ENCODE peak calls at places on chromosome 2, in eight cellular contexts. P is cardiac muscle cell; H is mammary epithelial cell; V is MM.1S; N is uterus; L is naive thymus-derived CD4-positive, alpha-beta T cell; W is OCI-LY7; U is psoas muscle. T is an unnamed sample. For H3K4me1, the result is how much of the 10 kb centered on the place peaks cover.

GRCh38 chr2:8656811-8657210 is 25.0 kb upstream of the ID2 start:
- DNase-seq in N (no peak), V (no peak), H (no peak), U (no peak), W (no peak), P (no peak), L (no peak), T (no peak)

GRCh38 chr2:119453972-119454593 is 22.4 kb downstream of the TMEM37 start:
- DNase-seq in W (no peak), H (no peak), V (no peak), P (no peak), L (no peak), U (no peak), N (no peak), T (no peak)

GRCh38 chr2:11710210-11710609 is 36.2 kb upstream of the LPIN1 start:
- DNase-seq in U (no peak), V (no peak), L (no peak), W (no peak), N (no peak), P (no peak), H (peak), T (no peak)

GRCh38 chr2:30149513-30149912 is 2.7 kb downstream of the YPEL5 start:
- DNase-seq in H (peak), W (peak), P (peak), N (no peak), L (no peak), V (no peak), U (no peak), T (no peak)

GRCh38 chr2:23512778-23513177 is 127.8 kb downstream of the KLHL29 start:
- DNase-seq in P (no peak), U (no peak), L (no peak), H (no peak), V (no peak), N (no peak), W (no peak), T (no peak)

GRCh38 chr2:239375278-239376061 is 25.4 kb downstream of the HDAC4 start:
- DNase-seq in H (no peak), V (no peak), P (no peak), N (no peak), W (no peak), L (no peak), U (peak), T (no peak)

GRCh38 chr2:135890830-135891229 is 14.6 kb upstream of the MCM6 start:
- DNase-seq in L (no peak), N (no peak), H (no peak), V (no peak), P (no peak), U (no peak), W (no peak), T (no peak)

GRCh38 chr2:135909976-135910375 is 33.7 kb upstream of the MCM6 start:
- DNase-seq in W (no peak), P (no peak), L (no peak), N (no peak), U (no peak), H (no peak), V (no peak), T (no peak)

GRCh38 chr2:126994340-126994777 is 95.7 kb downstream of the TEX51 start:
- DNase-seq in P (no peak), H (no peak), N (no peak), L (no peak), V (no peak), U (no peak), W (no peak), T (no peak)

GRCh38 chr2:52113338-52113737 is 1081.4 kb upstream of the NRXN1 start:
- DNase-seq in P (no peak), L (no peak), H (no peak), N (no peak), U (no peak), V (no peak), W (no peak), T (no peak)

GRCh38 chr2:25809646-25810045 is 68.6 kb downstream of the ASXL2 start:
- DNase-seq in P (no peak), N (no peak), H (no peak), U (no peak), V (no peak), W (no peak), L (no peak), T (no peak)
- H3K4me1 ChIP-seq in P (under half), N (under half), H (under half), U (under half), V (under half), W (under half), L (under half), T (under half)

GRCh38 chr2:207252979-207253640 is 87.4 kb upstream of the KLF7 start:
- DNase-seq in W (no peak), V (no peak), P (no peak), N (no peak), H (no peak), L (no peak), U (no peak), T (no peak)

GRCh38 chr2:207252416-207252815 is 86.7 kb upstream of the KLF7 start:
- DNase-seq in W (no peak), L (no peak), H (no peak), N (no peak), U (no peak), V (no peak), P (no peak), T (no peak)

GRCh38 chr2:207255565-207255964 is 89.8 kb upstream of the KLF7 start:
- DNase-seq in W (no peak), P (no peak), L (no peak), U (no peak), V (no peak), N (no peak), H (no peak), T (no peak)

GRCh38 chr2:207254526-207255464 is 89.0 kb upstream of the KLF7 start:
- DNase-seq in P (no peak), H (peak), W (no peak), N (no peak), L (no peak), U (no peak), V (no peak), T (no peak)

DNA sequence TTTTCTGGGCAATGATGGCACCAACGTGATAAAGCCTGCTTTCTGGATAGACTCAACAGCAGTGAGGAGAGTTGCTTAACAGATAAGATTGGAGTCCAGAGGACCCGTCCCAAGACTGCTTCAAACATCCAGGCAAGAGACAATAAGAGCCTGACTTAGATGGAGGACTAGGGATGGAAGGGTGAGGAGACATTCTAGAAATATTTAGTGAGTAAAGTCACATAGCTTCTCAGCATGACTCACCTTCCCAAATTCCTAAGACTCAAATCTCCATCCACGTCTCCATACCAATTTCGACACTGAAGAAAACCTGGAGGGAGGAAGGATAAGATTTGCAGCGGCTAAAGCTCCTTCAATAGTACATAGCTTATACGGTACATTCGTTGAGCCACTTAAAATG is 88.2 kb upstream of the KLF7 start:
- DNase-seq in L (no peak), V (no peak), H (peak), N (no peak), P (no peak), W (no peak), U (no peak), T (no peak)
- H3K4me1 ChIP-seq in L (under half), V (under half), H (half or more), N (under half), P (under half), W (under half), U (under half), T (under half)

GRCh38 chr2:85597241-85597640 is 1.7 kb downstream of the RNF181 start:
- DNase-seq in V (no peak), H (no peak), U (no peak), P (no peak), W (no peak), N (no peak), L (no peak), T (no peak)

GRCh38 chr2:85595378-85596232 is at the start of gene RNF181:
- DNase-seq in H (peak), P (peak), L (peak), V (peak), N (peak), W (peak), U (peak), T (peak)

GRCh38 chr2:85596486-85597143 is 1.1 kb downstream of the RNF181 start:
- DNase-seq in V (no peak), P (no peak), N (no peak), U (peak), L (no peak), W (no peak), H (no peak), T (no peak)

GRCh38 chr2:85593023-85593422 is 2.5 kb upstream of the RNF181 start:
- DNase-seq in P (no peak), N (no peak), L (no peak), V (no peak), U (peak), H (no peak), W (no peak), T (no peak)

DNA sequence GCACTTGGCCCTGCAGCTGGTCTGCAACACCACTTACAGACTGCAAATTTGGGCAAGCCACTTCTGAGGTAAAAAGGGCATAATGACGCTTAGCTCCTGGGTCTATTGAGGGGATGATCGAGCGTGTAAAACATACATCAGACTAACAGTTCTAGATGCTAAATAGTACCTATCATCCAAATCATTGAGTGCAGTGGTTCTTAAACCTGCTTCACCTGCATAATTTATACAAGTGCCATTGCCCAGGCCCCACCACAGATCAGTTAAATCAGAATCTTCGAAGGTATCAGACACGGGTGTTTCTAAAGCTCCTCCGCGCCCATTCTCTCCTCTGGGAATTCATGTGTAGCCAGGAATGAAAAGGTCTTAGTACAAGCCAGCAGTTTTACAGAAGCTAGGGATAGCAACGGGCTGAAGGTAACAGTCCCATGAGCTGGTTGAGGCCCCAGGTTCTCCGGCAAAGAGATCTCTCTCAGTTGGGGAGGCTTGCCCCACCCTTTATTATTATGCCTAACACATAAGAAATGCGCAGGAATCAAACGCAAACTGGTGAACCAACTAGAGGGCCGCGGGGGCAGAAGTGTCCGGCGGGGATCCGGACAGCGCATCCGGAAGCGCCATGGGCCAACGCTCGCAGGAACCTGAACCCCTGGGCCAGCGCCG is 699 bp upstream of the RNF181 start:
- DNase-seq in W (no peak), L (no peak), U (peak), H (no peak), P (no peak), V (no peak), N (no peak), T (no peak)
- H3K4me1 ChIP-seq in W (under half), L (under half), U (half or more), H (under half), P (under half), V (under half), N (under half), T (under half)

GRCh38 chr2:54560146-54560881 is 104.2 kb downstream of the SPTBN1 start:
- DNase-seq in N (peak), H (peak), U (peak), V (peak), L (peak), P (no peak), W (peak), T (peak)
- H3K4me1 ChIP-seq in N (under half), H (under half), U (under half), V (under half), L (under half), P (half or more), W (half or more), T (under half)

DNA sequence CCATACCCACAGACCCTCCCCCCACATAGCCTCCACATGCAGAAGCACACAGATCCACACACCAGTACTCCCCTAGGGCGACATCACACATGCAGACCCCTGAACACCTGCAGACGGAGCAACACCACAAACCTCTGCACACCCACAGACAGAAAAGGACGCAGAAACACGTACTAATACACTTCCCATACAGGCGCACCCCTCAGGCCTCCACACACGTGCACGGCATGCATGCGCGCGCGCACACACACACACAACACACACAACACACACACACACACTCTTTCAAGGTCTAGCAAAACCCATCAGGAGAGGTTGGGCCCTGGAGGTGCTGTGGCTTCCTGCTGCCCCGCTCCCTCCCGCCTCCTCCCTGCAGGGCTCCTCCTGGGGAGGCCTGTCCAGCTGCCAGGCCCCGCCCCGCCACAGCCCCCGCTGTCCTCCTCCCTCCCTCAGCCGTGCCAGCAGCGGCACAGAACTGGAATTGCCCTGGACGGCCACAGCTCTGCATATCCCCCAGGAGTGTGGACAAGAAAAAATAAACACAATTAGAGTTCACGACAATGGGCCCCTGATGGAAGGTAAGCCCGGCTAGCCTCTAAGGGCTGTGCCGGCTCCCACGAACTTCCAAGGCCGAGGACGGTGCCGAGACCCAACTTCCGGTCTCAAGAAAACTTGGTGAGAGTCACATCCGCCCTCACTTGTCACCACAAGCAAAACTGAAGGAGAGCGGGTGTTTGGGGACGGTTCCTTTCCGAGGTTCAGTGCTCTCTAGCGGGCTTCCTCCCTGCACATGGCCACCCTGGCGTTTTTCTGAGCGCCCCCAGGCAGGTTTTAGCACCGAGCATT is 6.8 kb downstream of the ZFP36L2 start:
- DNase-seq in L (peak), V (peak), W (peak), H (peak), U (peak), P (peak), N (peak), T (peak)
- H3K4me1 ChIP-seq in L (under half), V (under half), W (half or more), H (under half), U (half or more), P (half or more), N (under half), T (under half)

DNA sequence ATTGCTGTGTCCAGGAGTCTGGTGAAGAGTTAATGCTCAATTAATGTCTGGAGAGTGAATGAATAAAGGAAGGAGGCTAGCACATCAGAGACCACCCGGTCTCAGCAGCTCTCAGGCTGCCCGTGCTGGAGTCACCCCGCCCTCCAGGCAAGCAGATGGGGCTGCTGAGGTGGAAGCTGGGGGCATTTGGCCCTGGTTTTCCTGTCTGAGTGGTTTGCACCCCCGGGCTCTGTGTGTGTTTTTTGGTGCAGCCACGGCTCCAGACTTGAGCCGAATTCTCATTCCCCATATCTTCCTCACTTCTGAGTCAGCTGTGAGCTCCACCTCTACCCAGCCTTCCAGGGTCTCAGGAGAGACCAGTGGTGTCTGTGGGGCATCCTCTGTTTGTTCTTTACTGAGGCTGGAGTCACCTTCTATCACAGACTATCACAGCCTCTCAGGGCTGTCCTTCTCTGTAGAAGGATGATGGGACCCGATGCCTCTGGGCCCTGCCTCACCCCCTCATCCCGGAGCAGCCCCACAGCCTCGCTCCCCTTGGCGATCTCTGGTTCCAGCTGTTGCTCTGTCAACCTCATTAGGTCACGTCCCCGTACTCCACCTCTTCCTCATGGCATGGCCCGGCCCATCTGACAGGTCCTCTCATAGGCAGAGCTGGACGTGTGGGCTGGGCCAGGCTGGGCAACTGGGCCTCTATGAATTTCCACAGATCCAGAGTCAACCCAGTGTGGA is 60.8 kb downstream of the HS1BP3 start:
- DNase-seq in H (no peak), V (no peak), P (no peak), N (peak), L (no peak), U (peak), W (no peak), T (no peak)
- H3K4me1 ChIP-seq in H (under half), V (under half), P (under half), N (under half), L (under half), U (under half), W (under half), T (under half)

DNA sequence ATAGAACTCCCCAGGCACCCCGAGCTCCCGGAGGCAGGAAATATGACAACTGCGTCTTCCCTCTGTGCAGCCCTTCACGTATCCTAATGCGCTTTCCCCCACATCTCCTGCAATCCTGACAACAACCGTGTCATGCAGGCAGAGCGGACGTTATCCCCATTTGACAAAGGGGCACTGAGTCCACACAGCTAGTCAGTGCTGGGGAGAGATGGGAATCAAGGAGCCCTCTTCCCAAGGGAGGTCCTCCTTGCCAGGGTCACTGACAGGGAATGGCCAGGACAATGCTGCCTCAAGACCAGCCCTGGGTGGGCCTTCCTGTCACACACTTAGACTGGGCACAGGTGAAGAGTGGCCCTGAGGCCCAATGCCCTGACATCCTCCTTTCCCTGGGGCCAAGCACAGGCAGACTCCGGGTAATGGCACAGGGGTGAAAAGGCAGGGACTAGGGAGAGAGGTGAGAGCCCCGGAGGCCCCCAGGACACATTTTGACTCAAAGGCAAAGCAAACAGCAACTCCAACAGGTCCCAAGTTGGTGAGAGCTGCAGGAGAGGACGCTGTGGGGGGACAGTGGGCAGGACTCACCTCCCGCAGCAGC is 2.2 kb downstream of the ADCY3 start:
- DNase-seq in H (no peak), V (no peak), N (no peak), L (no peak), W (no peak), U (no peak), P (no peak), T (no peak)
- H3K4me1 ChIP-seq in H (under half), V (under half), N (under half), L (under half), W (under half), U (under half), P (under half), T (under half)

GRCh38 chr2:96528680-96529375 is 7.7 kb upstream of the ARID5A start:
- DNase-seq in P (no peak), U (no peak), H (no peak), N (peak), L (no peak), W (no peak), V (no peak), T (no peak)
- H3K4me1 ChIP-seq in P (under half), U (under half), H (under half), N (under half), L (under half), W (under half), V (half or more), T (under half)

DNA sequence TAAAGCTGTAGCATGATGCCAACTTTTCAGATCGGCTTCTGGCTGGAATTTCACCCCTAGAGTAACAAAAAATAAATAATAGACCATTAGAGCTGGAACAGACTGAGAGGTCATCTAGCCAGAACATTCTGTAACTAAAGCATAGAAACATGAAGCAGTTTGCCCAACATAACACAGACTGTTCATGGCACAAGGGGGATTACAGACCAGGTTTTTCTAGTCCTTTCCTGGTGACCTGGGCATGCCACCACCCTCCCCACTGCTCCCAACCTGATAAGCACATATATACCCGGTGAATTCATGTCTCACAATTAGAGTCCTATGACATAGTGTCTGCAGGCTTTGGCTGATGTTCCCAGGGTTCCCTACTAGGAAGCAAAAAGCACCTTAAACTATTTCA is 116.4 kb upstream of the PPP1CB start:
- DNase-seq in V (no peak), P (no peak), H (no peak), U (peak), W (no peak), N (peak), L (no peak), T (no peak)
- H3K4me1 ChIP-seq in V (under half), P (under half), H (under half), U (half or more), W (under half), N (under half), L (under half), T (under half)

GRCh38 chr2:174330945-174331619 is 3.7 kb upstream of the SP9 start:
- DNase-seq in U (no peak), W (no peak), H (no peak), N (no peak), L (no peak), V (no peak), P (no peak), T (no peak)
- H3K4me1 ChIP-seq in U (under half), W (under half), H (under half), N (under half), L (under half), V (under half), P (under half), T (half or more)

T was measured in CD8-positive, alpha-beta T cell.